ENCODE peak calls at places on chromosomes 5 and 9, in ten cellular contexts. O, T, M, G, K, E, H, J, R and N are unnamed samples.

GRCh38 chr5:149298857-149299404 is 27.3 kb downstream of the AFAP1L1 start:
- DNase-seq in O (peak), T (no peak), M (no peak), G (no peak), K (no peak), E (no peak), H (no peak), J (no peak), R (no peak), N (no peak)

GRCh38 chr5:139710370-139711066 is 62.4 kb downstream of the CXXC5 start:
- DNase-seq in O (peak), T (no peak), M (peak), G (peak), K (no peak), E (peak), H (no peak), J (peak), R (peak), N (peak)

GRCh38 chr5:146878471-146879172 is at the start of gene PPP2R2B:
- DNase-seq in O (no peak), T (peak), M (peak), G (peak), K (peak), E (peak), H (peak), J (peak), R (peak), N (peak)

GRCh38 chr9:93017621-93018020 is 40.9 kb upstream of the SUSD3 start:
- DNase-seq in O (no peak), T (no peak), M (peak), G (no peak), K (no peak), E (no peak), H (no peak), J (peak), R (no peak), N (no peak)

GRCh38 chr9:2403701-2404100 is 217.9 kb upstream of the VLDLR start:
- DNase-seq in O (no peak), T (no peak), M (no peak), G (no peak), K (no peak), E (no peak), H (no peak), J (no peak), R (no peak), N (no peak)

GRCh38 chr9:136058801-136059302 is 36.2 kb downstream of the NACC2 start:
- DNase-seq in O (no peak), T (no peak), M (peak), G (no peak), K (no peak), E (peak), H (no peak), J (no peak), R (no peak), N (no peak)

GRCh38 chr9:128607642-128608350 is 48.9 kb downstream of the DYNC2I2 start:
- DNase-seq in O (no peak), T (peak), M (no peak), G (no peak), K (no peak), E (no peak), H (no peak), J (no peak), R (no peak), N (no peak)

GRCh38 chr9:124220551-124221451 is 36.9 kb upstream of the NEK6 start:
- DNase-seq in O (no peak), T (peak), M (no peak), G (no peak), K (no peak), E (no peak), H (no peak), J (peak), R (no peak), N (peak)

GRCh38 chr9:37197158-37198033 is 77.0 kb downstream of the ZCCHC7 start:
- DNase-seq in O (no peak), T (no peak), M (no peak), G (no peak), K (no peak), E (no peak), H (peak), J (no peak), R (no peak), N (no peak)

GRCh38 chr9:35042081-35042604 is 30.3 kb downstream of the VCP start:
- DNase-seq in O (no peak), T (no peak), M (no peak), G (peak), K (no peak), E (no peak), H (peak), J (no peak), R (no peak), N (no peak)